ENCODE peak calls at places on chromosomes 1 and 21, in eight cellular contexts. A is upper lobe of left lung, K is prostate gland, B is stomach, U is GM23338, N is endothelial cell of umbilical vein, X is SK-N-SH, R is K562. S is an unnamed sample. For H3K27me3, the result is how much of the 10 kb centered on the place peaks cover.

GRCh38 chr1:151720974-151721787 is at the start of gene RIIAD1:
- DNase-seq in B (peak), R (no peak), X (peak), K (no peak), U (peak), N (no peak), A (peak), S (no peak)

GRCh38 chr1:147913362-147913761 is 10.8 kb downstream of the GJA8 start:
- DNase-seq in A (no peak), B (no peak), N (no peak), U (no peak), R (no peak), K (no peak), X (no peak), S (no peak)

GRCh38 chr21:14862794-14863720 is 201.7 kb downstream of the NRIP1 start:
- DNase-seq in N (peak), A (no peak), K (no peak), U (peak), X (no peak), R (peak), B (no peak), S (no peak)

GRCh38 chr1:40627987-40628902 is 37.2 kb downstream of the RIMS3 start:
- DNase-seq in R (no peak), A (no peak), K (no peak), B (no peak), U (no peak), N (no peak), X (no peak), S (no peak)

GRCh38 chr1:91803847-91804545 is 82.0 kb downstream of the TGFBR3 start:
- DNase-seq in U (no peak), A (no peak), K (no peak), N (no peak), X (no peak), B (no peak), R (peak), S (no peak)

GRCh38 chr1:64598100-64598571 is 128.2 kb downstream of the CACHD1 start:
- DNase-seq in R (peak), K (no peak), B (no peak), A (no peak), U (no peak), X (no peak), N (no peak), S (no peak)

GRCh38 chr1:3072178-3072947 is 3.4 kb downstream of the PRDM16 start:
- DNase-seq in U (peak), N (no peak), X (no peak), A (peak), K (no peak), R (no peak), B (peak), S (no peak)

GRCh38 chr21:37792046-37792445 is 124.2 kb downstream of the KCNJ6 start:
- DNase-seq in X (no peak), R (no peak), K (no peak), B (no peak), N (no peak), U (no peak), A (no peak), S (no peak)

GRCh38 chr1:84969489-84970250 is 27.2 kb downstream of the MCOLN2 start:
- DNase-seq in A (no peak), X (no peak), R (no peak), B (no peak), N (no peak), U (no peak), K (no peak), S (no peak)

GRCh38 chr1:3547055-3548005 is 64.0 kb downstream of the MEGF6 start:
- DNase-seq in K (peak), X (no peak), B (no peak), R (no peak), N (no peak), U (no peak), A (no peak), S (no peak)

GRCh38 chr1:47558601-47559593 is 121.1 kb downstream of the FOXD2 start:
- DNase-seq in A (no peak), B (peak), X (no peak), U (no peak), K (peak), N (peak), R (no peak), S (no peak)

GRCh38 chr1:30697977-30698376 is 25.4 kb downstream of the MATN1 start:
- DNase-seq in U (no peak), B (no peak), K (no peak), N (no peak), A (no peak), R (no peak), X (peak), S (peak)

GRCh38 chr1:71054791-71055190 is 7.2 kb upstream of the PTGER3 start:
- DNase-seq in U (no peak), K (no peak), R (no peak), B (no peak), A (peak), X (no peak), N (no peak), S (no peak)

GRCh38 chr1:213414346-213414745 is 363.3 kb downstream of the RPS6KC1 start:
- DNase-seq in X (no peak), B (no peak), N (no peak), U (no peak), A (no peak), R (no peak), K (no peak), S (no peak)

GRCh38 chr1:111963985-111964738 is 25.3 kb downstream of the KCND3 start:
- DNase-seq in X (no peak), A (no peak), K (no peak), B (no peak), U (peak), R (no peak), N (no peak), S (no peak)

GRCh38 chr1:77250126-77250525 is 30.9 kb upstream of the PIGK start:
- DNase-seq in U (no peak), K (no peak), B (no peak), X (no peak), R (no peak), N (no peak), A (no peak), S (no peak)

GRCh38 chr1:205775717-205776056 is 405 bp upstream of the RAB29 start:
- DNase-seq in X (no peak), R (peak), N (peak), B (no peak), K (no peak), A (no peak), U (no peak), S (no peak)

GRCh38 chr1:47402591-47402990 is 13.5 kb upstream of the FOXE3 start:
- DNase-seq in A (no peak), K (no peak), R (no peak), B (no peak), X (no peak), U (no peak), N (no peak), S (no peak)

GRCh38 chr1:35324486-35324885 is 56.0 kb downstream of the ZMYM4 start:
- DNase-seq in B (no peak), X (no peak), K (no peak), N (no peak), A (no peak), R (no peak), U (no peak), S (no peak)

GRCh38 chr1:21626921-21627339 is 42.2 kb downstream of the RAP1GAP start:
- DNase-seq in B (peak), R (no peak), K (no peak), N (no peak), X (no peak), U (no peak), A (no peak), S (no peak)

GRCh38 chr1:58714594-58714993 is 14.7 kb upstream of the MYSM1 start:
- DNase-seq in R (no peak), X (no peak), B (no peak), A (no peak), U (no peak), K (no peak), N (no peak), S (no peak)

GRCh38 chr1:169929210-169929526 is 35.5 kb upstream of the SCYL3 start:
- DNase-seq in N (no peak), K (no peak), B (no peak), R (no peak), X (no peak), U (no peak), A (no peak), S (no peak)

GRCh38 chr1:230102046-230102445 is 35.0 kb downstream of the GALNT2 start:
- DNase-seq in B (no peak), U (peak), X (no peak), A (no peak), K (no peak), R (no peak), N (no peak), S (no peak)

GRCh38 chr1:97042551-97042950 is 321.0 kb downstream of the PTBP2 start:
- DNase-seq in N (no peak), K (no peak), U (no peak), X (no peak), R (no peak), A (no peak), B (no peak), S (no peak)

GRCh38 chr1:202214089-202214843 is 20.7 kb downstream of the LGR6 start:
- DNase-seq in X (peak), R (no peak), K (no peak), N (no peak), B (no peak), U (peak), A (peak), S (no peak)

GRCh38 chr1:202213361-202214088 is 19.9 kb downstream of the LGR6 start:
- DNase-seq in A (no peak), K (no peak), U (peak), B (no peak), N (no peak), X (peak), R (peak), S (no peak)

GRCh38 chr1:202216691-202217090 is 23.1 kb downstream of the LGR6 start:
- DNase-seq in K (peak), N (no peak), U (no peak), R (no peak), B (no peak), A (no peak), X (no peak), S (no peak)

GRCh38 chr1:202217516-202217915 is 23.9 kb downstream of the LGR6 start:
- DNase-seq in N (no peak), X (no peak), R (no peak), K (no peak), U (no peak), B (no peak), A (no peak), S (no peak)

GRCh38 chr1:202215472-202216130 is 22.0 kb downstream of the LGR6 start:
- DNase-seq in U (no peak), R (no peak), B (no peak), N (no peak), X (no peak), A (no peak), K (no peak), S (no peak)
- H3K27me3 ChIP-seq in U (under half), R (half or more), B (under half), N (under half), X (half or more), A (under half), K (under half), S (under half)

GRCh38 chr1:156508205-156508954 is 7.8 kb upstream of the MEF2D start:
- DNase-seq in N (no peak), U (no peak), A (no peak), R (peak), K (no peak), B (peak), X (no peak), S (peak)
- TF ChIP-seq POLR2AphosphoS5 in N (no peak), U (no peak), A (no peak), R (no peak), K (peak), B (peak), X (no peak), S (peak)

GRCh38 chr21:34667761-34668160 is 1.0 kb upstream of the CLIC6 start:
- DNase-seq in B (no peak), N (no peak), U (no peak), A (no peak), R (no peak), K (no peak), X (no peak), S (no peak)
- H3K27me3 ChIP-seq in B (under half), N (half or more), U (half or more), A (under half), R (under half), K (under half), X (half or more), S (under half)

GRCh38 chr1:50605186-50605875 is 182.1 kb upstream of the DMRTA2 start:
- DNase-seq in B (no peak), N (peak), A (no peak), K (peak), U (peak), R (peak), X (peak), S (no peak)

GRCh38 chr1:50604580-50604979 is 181.3 kb upstream of the DMRTA2 start:
- DNase-seq in A (no peak), R (no peak), B (no peak), U (peak), K (no peak), N (no peak), X (no peak), S (no peak)

GRCh38 chr1:50609508-50609907 is 186.3 kb upstream of the DMRTA2 start:
- DNase-seq in N (no peak), B (no peak), X (no peak), U (no peak), R (no peak), K (no peak), A (no peak), S (no peak)

GRCh38 chr1:50599546-50599945 is 176.3 kb upstream of the DMRTA2 start:
- DNase-seq in X (no peak), U (no peak), R (no peak), B (no peak), K (no peak), N (no peak), A (no peak), S (no peak)

GRCh38 chr1:50603274-50604271 is 180.3 kb upstream of the DMRTA2 start:
- DNase-seq in U (no peak), A (no peak), X (no peak), K (peak), R (no peak), N (peak), B (no peak), S (no peak)
- TF ChIP-seq POLR2AphosphoS5 in U (no peak), A (no peak), X (peak), K (peak), R (no peak), N (peak), B (no peak), S (no peak)

DNA sequence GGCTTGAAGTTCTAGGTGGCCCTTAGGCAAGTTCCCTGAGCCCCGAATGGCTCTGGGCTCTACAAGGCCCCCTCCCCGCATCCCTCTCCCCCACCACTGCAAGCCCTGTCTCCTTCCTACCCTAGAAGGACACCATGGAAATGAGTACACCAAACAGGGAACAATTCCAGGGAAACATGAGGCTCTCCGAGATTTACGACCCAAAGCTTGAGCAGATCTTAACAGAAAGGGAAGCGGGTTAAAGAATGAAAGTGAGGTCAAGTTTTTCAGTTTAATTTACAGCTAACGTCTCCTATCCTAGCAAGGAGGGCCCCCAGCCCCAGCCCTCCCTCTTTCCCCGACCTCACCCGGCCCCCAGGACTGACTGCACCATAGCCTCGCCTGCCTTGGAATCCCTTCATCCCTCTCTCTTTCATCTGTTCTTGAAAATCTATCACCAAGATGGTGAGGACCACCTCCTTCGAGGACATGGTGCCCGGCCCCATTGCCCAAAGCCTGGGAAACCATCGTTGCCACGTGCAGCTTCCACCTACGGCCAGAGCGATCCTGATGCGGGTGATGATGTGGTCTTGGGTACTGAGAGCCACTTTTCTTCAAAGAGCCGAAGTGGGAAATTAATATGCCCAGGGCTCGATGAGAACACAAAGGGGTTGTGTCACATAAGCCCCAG is 30.5 kb downstream of the SIM2 start:
- DNase-seq in X (no peak), K (no peak), N (no peak), U (no peak), A (no peak), R (no peak), B (peak), S (no peak)
- H3K27me3 ChIP-seq in X (under half), K (under half), N (under half), U (under half), A (under half), R (half or more), B (under half), S (half or more)

GRCh38 chr21:45551816-45552695 is 9.8 kb upstream of the SLC19A1 start:
- DNase-seq in X (peak), R (no peak), B (no peak), K (no peak), N (no peak), U (no peak), A (no peak), S (peak)

GRCh38 chr21:45551316-45551715 is 9.1 kb upstream of the SLC19A1 start:
- DNase-seq in R (peak), K (no peak), U (no peak), B (no peak), N (peak), A (no peak), X (no peak), S (no peak)

GRCh38 chr21:45549670-45550463 is 7.6 kb upstream of the SLC19A1 start:
- DNase-seq in R (no peak), N (no peak), K (no peak), A (no peak), U (no peak), B (no peak), X (peak), S (peak)

GRCh38 chr21:45548711-45549491 is 6.7 kb upstream of the SLC19A1 start:
- DNase-seq in K (no peak), U (no peak), X (no peak), A (no peak), N (no peak), B (no peak), R (no peak), S (no peak)

GRCh38 chr21:45550552-45551210 is 8.4 kb upstream of the SLC19A1 start:
- DNase-seq in B (no peak), A (no peak), U (no peak), X (no peak), N (no peak), R (peak), K (no peak), S (peak)
- TF ChIP-seq POLR2AphosphoS5 in B (no peak), A (peak), U (no peak), X (no peak), N (no peak), R (no peak), K (no peak), S (no peak)

GRCh38 chr1:6486433-6487011 is 4.9 kb downstream of the PLEKHG5 start:
- DNase-seq in B (peak), A (peak), X (peak), R (peak), U (peak), N (peak), K (peak), S (peak)
- H3K27me3 ChIP-seq in B (under half), A (under half), X (under half), R (under half), U (under half), N (under half), K (under half), S (under half)

GRCh38 chr1:210234254-210234747 is 1.7 kb downstream of the SERTAD4 start:
- DNase-seq in R (no peak), A (no peak), X (no peak), B (no peak), K (no peak), N (peak), U (peak), S (no peak)
- TF ChIP-seq POLR2AphosphoS5 in R (no peak), A (no peak), X (no peak), B (no peak), K (no peak), N (no peak), U (no peak), S (no peak)

DNA sequence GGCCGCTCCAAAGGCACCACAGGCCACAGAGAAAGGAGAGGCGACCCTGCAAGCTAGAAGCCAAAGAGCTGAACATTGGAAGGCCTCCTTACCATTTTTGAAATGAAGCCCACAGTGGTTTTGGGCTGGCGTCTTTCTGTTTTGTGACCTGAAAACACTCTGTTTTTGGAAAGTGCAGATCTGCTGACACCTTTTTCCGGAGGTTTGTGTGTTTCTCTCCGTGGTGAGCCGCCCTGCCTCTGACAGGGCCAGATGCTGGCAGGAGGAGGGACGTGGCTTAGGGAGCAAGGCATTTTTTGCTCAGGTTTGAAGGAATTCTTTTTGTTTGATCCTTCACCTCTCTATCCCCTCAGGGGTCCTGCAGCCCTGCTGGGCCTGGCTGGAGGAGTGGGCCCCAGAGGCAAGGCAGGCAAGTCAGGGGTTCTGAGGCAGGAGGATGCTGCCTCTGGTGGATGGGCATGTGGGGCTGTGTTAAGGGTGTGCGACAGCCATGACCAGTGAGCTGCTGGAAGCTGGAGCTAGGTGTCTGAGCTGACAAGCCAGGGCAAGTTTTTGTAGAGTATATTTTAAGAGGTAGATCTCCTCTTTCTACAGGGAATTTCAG is 133.8 kb downstream of the CAMTA1 start:
- DNase-seq in X (no peak), K (no peak), B (no peak), A (no peak), N (no peak), U (no peak), R (no peak), S (peak)
- H3K27me3 ChIP-seq in X (under half), K (under half), B (under half), A (under half), N (under half), U (under half), R (under half), S (under half)